ENCODE peak calls at places on chromosomes 4 and X, in four cellular contexts. One of them, this sample, is unnamed.

GRCh38 chr4:167021545-167022155 is 212.6 kb downstream of the SPOCK3 start:
- DNase-seq in activated CD8-positive, alpha-beta T cell treated with anti-CD3 and anti-CD28 coated beads for 36 hours: peak
- DNase-seq in activated B cell treated with CpG ODN at 0.5 μM for 24 hours: peak
- DNase-seq in NCI-H774: peak
- DNase-seq in this sample: peak

GRCh38 chr4:105473340-105474109 is at the start of gene PPA2:
- DNase-seq in activated CD8-positive, alpha-beta T cell treated with anti-CD3 and anti-CD28 coated beads for 36 hours: peak
- DNase-seq in activated B cell treated with CpG ODN at 0.5 μM for 24 hours: peak
- DNase-seq in NCI-H774: peak
- DNase-seq in this sample: peak

GRCh38 chr4:162075691-162076090 is 88.1 kb downstream of the FSTL5 start:
- DNase-seq in activated CD8-positive, alpha-beta T cell treated with anti-CD3 and anti-CD28 coated beads for 36 hours: no peak
- DNase-seq in activated B cell treated with CpG ODN at 0.5 μM for 24 hours: no peak
- DNase-seq in NCI-H774: no peak
- DNase-seq in this sample: no peak

GRCh38 chr4:71266090-71266794 is 72.6 kb upstream of the SLC4A4 start:
- DNase-seq in activated CD8-positive, alpha-beta T cell treated with anti-CD3 and anti-CD28 coated beads for 36 hours: no peak
- DNase-seq in activated B cell treated with CpG ODN at 0.5 μM for 24 hours: no peak
- DNase-seq in NCI-H774: no peak
- DNase-seq in this sample: no peak

GRCh38 chr4:23237771-23238170 is 545.0 kb downstream of the GBA3 start:
- DNase-seq in activated CD8-positive, alpha-beta T cell treated with anti-CD3 and anti-CD28 coated beads for 36 hours: no peak
- DNase-seq in activated B cell treated with CpG ODN at 0.5 μM for 24 hours: no peak
- DNase-seq in NCI-H774: no peak
- DNase-seq in this sample: no peak

GRCh38 chrX:153608821-153609220 is 9.9 kb upstream of the CCNQ start:
- DNase-seq in activated CD8-positive, alpha-beta T cell treated with anti-CD3 and anti-CD28 coated beads for 36 hours: no peak
- DNase-seq in activated B cell treated with CpG ODN at 0.5 μM for 24 hours: no peak
- DNase-seq in NCI-H774: no peak
- DNase-seq in this sample: no peak

GRCh38 chr4:80133240-80133783 is 60.3 kb upstream of the ANTXR2 start:
- DNase-seq in activated CD8-positive, alpha-beta T cell treated with anti-CD3 and anti-CD28 coated beads for 36 hours: no peak
- DNase-seq in activated B cell treated with CpG ODN at 0.5 μM for 24 hours: no peak
- DNase-seq in NCI-H774: no peak
- DNase-seq in this sample: no peak

GRCh38 chr4:48960988-48961635 is 25.0 kb upstream of the CWH43 start:
- DNase-seq in activated CD8-positive, alpha-beta T cell treated with anti-CD3 and anti-CD28 coated beads for 36 hours: no peak
- DNase-seq in activated B cell treated with CpG ODN at 0.5 μM for 24 hours: no peak
- DNase-seq in NCI-H774: peak
- DNase-seq in this sample: no peak

GRCh38 chr4:173223743-173224142 is 55.1 kb downstream of the GALNT7 start:
- DNase-seq in activated CD8-positive, alpha-beta T cell treated with anti-CD3 and anti-CD28 coated beads for 36 hours: no peak
- DNase-seq in activated B cell treated with CpG ODN at 0.5 μM for 24 hours: no peak
- DNase-seq in NCI-H774: no peak
- DNase-seq in this sample: no peak

GRCh38 chr4:74056114-74056857 is 17.8 kb upstream of the CXCL3 start:
- DNase-seq in activated CD8-positive, alpha-beta T cell treated with anti-CD3 and anti-CD28 coated beads for 36 hours: no peak
- DNase-seq in activated B cell treated with CpG ODN at 0.5 μM for 24 hours: no peak
- DNase-seq in NCI-H774: no peak
- DNase-seq in this sample: no peak

GRCh38 chr4:90198086-90198847 is 71.1 kb downstream of the CCSER1 start:
- DNase-seq in activated CD8-positive, alpha-beta T cell treated with anti-CD3 and anti-CD28 coated beads for 36 hours: no peak
- DNase-seq in activated B cell treated with CpG ODN at 0.5 μM for 24 hours: no peak
- DNase-seq in NCI-H774: no peak
- DNase-seq in this sample: no peak

GRCh38 chr4:142243250-142243649 is 602.9 kb downstream of the INPP4B start:
- DNase-seq in activated CD8-positive, alpha-beta T cell treated with anti-CD3 and anti-CD28 coated beads for 36 hours: no peak
- DNase-seq in activated B cell treated with CpG ODN at 0.5 μM for 24 hours: no peak
- DNase-seq in NCI-H774: no peak
- DNase-seq in this sample: no peak

GRCh38 chr4:159871141-159871540 is 768.3 kb downstream of the RAPGEF2 start:
- DNase-seq in activated CD8-positive, alpha-beta T cell treated with anti-CD3 and anti-CD28 coated beads for 36 hours: no peak
- DNase-seq in activated B cell treated with CpG ODN at 0.5 μM for 24 hours: no peak
- DNase-seq in NCI-H774: no peak
- DNase-seq in this sample: no peak

GRCh38 chr4:127829014-127829413 is 46.9 kb downstream of the HSPA4L start:
- DNase-seq in activated CD8-positive, alpha-beta T cell treated with anti-CD3 and anti-CD28 coated beads for 36 hours: no peak
- DNase-seq in activated B cell treated with CpG ODN at 0.5 μM for 24 hours: no peak
- DNase-seq in NCI-H774: no peak
- DNase-seq in this sample: no peak

This sample was measured in DMS153.